ENCODE peak calls at places on chromosome 1, in seven cellular contexts. One of them, this sample, is unnamed.

GRCh38 chr1:151837841-151838490 is 1.7 kb downstream of the C2CD4D start:
- DNase-seq in activated effector memory CD4-positive, alpha-beta T cell treated with Interleukin-2 at 50 U/mL for 16 hours: no peak
- DNase-seq in neuronal stem cell: no peak
- DNase-seq in lung: no peak
- DNase-seq in gastrocnemius medialis: no peak
- DNase-seq in left ventricle myocardium superior: peak; percentile 54
- DNase-seq in left lung: peak; percentile 72
- DNase-seq in this sample: peak; percentile 41

GRCh38 chr1:59557549-59557885 is 257.2 kb upstream of the HOOK1 start:
- DNase-seq in left lung: no peak
- DNase-seq in neuronal stem cell: no peak
- DNase-seq in gastrocnemius medialis: no peak
- DNase-seq in activated effector memory CD4-positive, alpha-beta T cell treated with Interleukin-2 at 50 U/mL for 16 hours: no peak
- DNase-seq in lung: no peak
- DNase-seq in left ventricle myocardium superior: no peak
- DNase-seq in this sample: no peak

GRCh38 chr1:78743626-78744025 is 94.0 kb downstream of the IFI44 start:
- DNase-seq in neuronal stem cell: no peak
- DNase-seq in left ventricle myocardium superior: no peak
- DNase-seq in left lung: no peak
- DNase-seq in gastrocnemius medialis: no peak
- DNase-seq in lung: no peak
- DNase-seq in activated effector memory CD4-positive, alpha-beta T cell treated with Interleukin-2 at 50 U/mL for 16 hours: no peak
- DNase-seq in this sample: no peak

GRCh38 chr1:92473781-92474495 is 12.8 kb downstream of the GFI1 start:
- DNase-seq in left ventricle myocardium superior: no peak
- DNase-seq in neuronal stem cell: no peak
- DNase-seq in lung: no peak
- DNase-seq in left lung: no peak
- DNase-seq in gastrocnemius medialis: no peak
- DNase-seq in activated effector memory CD4-positive, alpha-beta T cell treated with Interleukin-2 at 50 U/mL for 16 hours: no peak
- DNase-seq in this sample: no peak

GRCh38 chr1:42777860-42778259 is 6.9 kb upstream of the TMEM269 start:
- DNase-seq in neuronal stem cell: peak; percentile 26
- DNase-seq in activated effector memory CD4-positive, alpha-beta T cell treated with Interleukin-2 at 50 U/mL for 16 hours: no peak
- DNase-seq in left lung: no peak
- DNase-seq in gastrocnemius medialis: no peak
- DNase-seq in lung: no peak
- DNase-seq in left ventricle myocardium superior: no peak
- DNase-seq in this sample: no peak

GRCh38 chr1:70038025-70038424 is 167.4 kb downstream of the LRRC40 start:
- DNase-seq in neuronal stem cell: no peak
- DNase-seq in left ventricle myocardium superior: no peak
- DNase-seq in lung: no peak
- DNase-seq in left lung: no peak
- DNase-seq in gastrocnemius medialis: no peak
- DNase-seq in activated effector memory CD4-positive, alpha-beta T cell treated with Interleukin-2 at 50 U/mL for 16 hours: no peak
- DNase-seq in this sample: no peak

GRCh38 chr1:32333251-32333963 is 2.6 kb downstream of the MARCKSL1 start:
- DNase-seq in activated effector memory CD4-positive, alpha-beta T cell treated with Interleukin-2 at 50 U/mL for 16 hours: no peak
- DNase-seq in lung: no peak
- DNase-seq in left ventricle myocardium superior: no peak
- DNase-seq in left lung: no peak
- DNase-seq in neuronal stem cell: no peak
- DNase-seq in gastrocnemius medialis: no peak
- DNase-seq in this sample: no peak

GRCh38 chr1:156510709-156511108 is 10.1 kb upstream of the MEF2D start:
- DNase-seq in gastrocnemius medialis: peak; percentile 100
- DNase-seq in lung: peak; percentile 88
- DNase-seq in left ventricle myocardium superior: peak; percentile 87
- DNase-seq in activated effector memory CD4-positive, alpha-beta T cell treated with Interleukin-2 at 50 U/mL for 16 hours: no peak
- DNase-seq in left lung: no peak
- DNase-seq in neuronal stem cell: no peak
- DNase-seq in this sample: peak; percentile 98

GRCh38 chr1:1540015-1540816 is at the start of gene TMEM240:
- DNase-seq in left lung: no peak
- DNase-seq in activated effector memory CD4-positive, alpha-beta T cell treated with Interleukin-2 at 50 U/mL for 16 hours: peak; percentile 26
- DNase-seq in gastrocnemius medialis: peak; percentile 48
- DNase-seq in lung: peak; percentile 58
- DNase-seq in neuronal stem cell: peak; percentile 71
- DNase-seq in left ventricle myocardium superior: peak; percentile 89
- DNase-seq in this sample: peak; percentile 83

GRCh38 chr1:1344672-1345361 is 4.4 kb downstream of the DVL1 start:
- DNase-seq in left lung: peak; percentile 87
- DNase-seq in gastrocnemius medialis: peak; percentile 92
- DNase-seq in neuronal stem cell: no peak
- DNase-seq in left ventricle myocardium superior: no peak
- DNase-seq in activated effector memory CD4-positive, alpha-beta T cell treated with Interleukin-2 at 50 U/mL for 16 hours: no peak
- DNase-seq in lung: no peak
- DNase-seq in this sample: peak; percentile 86

GRCh38 chr1:54227836-54228435 is 28.0 kb downstream of the MRPL37 start:
- DNase-seq in left ventricle myocardium superior: no peak
- DNase-seq in activated effector memory CD4-positive, alpha-beta T cell treated with Interleukin-2 at 50 U/mL for 16 hours: no peak
- DNase-seq in lung: no peak
- DNase-seq in neuronal stem cell: no peak
- DNase-seq in gastrocnemius medialis: no peak
- DNase-seq in left lung: no peak
- DNase-seq in this sample: no peak

GRCh38 chr1:199724049-199724448 is 303.5 kb upstream of the NR5A2 start:
- DNase-seq in neuronal stem cell: no peak
- DNase-seq in gastrocnemius medialis: no peak
- DNase-seq in activated effector memory CD4-positive, alpha-beta T cell treated with Interleukin-2 at 50 U/mL for 16 hours: no peak
- DNase-seq in lung: no peak
- DNase-seq in left ventricle myocardium superior: no peak
- DNase-seq in left lung: no peak
- DNase-seq in this sample: no peak

GRCh38 chr1:188583133-188583532 is 1754.4 kb downstream of the PLA2G4A start:
- DNase-seq in lung: no peak
- DNase-seq in gastrocnemius medialis: no peak
- DNase-seq in activated effector memory CD4-positive, alpha-beta T cell treated with Interleukin-2 at 50 U/mL for 16 hours: no peak
- DNase-seq in left lung: no peak
- DNase-seq in left ventricle myocardium superior: no peak
- DNase-seq in neuronal stem cell: no peak
- DNase-seq in this sample: no peak

GRCh38 chr1:96581786-96582185 is 139.8 kb upstream of the PTBP2 start:
- DNase-seq in left lung: no peak
- DNase-seq in gastrocnemius medialis: no peak
- DNase-seq in lung: no peak
- DNase-seq in neuronal stem cell: no peak
- DNase-seq in activated effector memory CD4-positive, alpha-beta T cell treated with Interleukin-2 at 50 U/mL for 16 hours: no peak
- DNase-seq in left ventricle myocardium superior: no peak
- DNase-seq in this sample: no peak

GRCh38 chr1:165143437-165144065 is 213.0 kb downstream of the LMX1A start:
- DNase-seq in activated effector memory CD4-positive, alpha-beta T cell treated with Interleukin-2 at 50 U/mL for 16 hours: no peak
- DNase-seq in lung: no peak
- DNase-seq in gastrocnemius medialis: peak; percentile 14
- DNase-seq in neuronal stem cell: no peak
- DNase-seq in left lung: no peak
- DNase-seq in left ventricle myocardium superior: no peak
- DNase-seq in this sample: peak; percentile 25

GRCh38 chr1:172279951-172280350 is 140.5 kb upstream of the C1orf105 start:
- DNase-seq in activated effector memory CD4-positive, alpha-beta T cell treated with Interleukin-2 at 50 U/mL for 16 hours: no peak
- DNase-seq in lung: no peak
- DNase-seq in gastrocnemius medialis: no peak
- DNase-seq in left lung: no peak
- DNase-seq in neuronal stem cell: no peak
- DNase-seq in left ventricle myocardium superior: no peak
- DNase-seq in this sample: no peak

GRCh38 chr1:22117851-22118250 is 25.0 kb downstream of the WNT4 start:
- DNase-seq in gastrocnemius medialis: peak; percentile 6
- DNase-seq in activated effector memory CD4-positive, alpha-beta T cell treated with Interleukin-2 at 50 U/mL for 16 hours: no peak
- DNase-seq in left lung: no peak
- DNase-seq in left ventricle myocardium superior: no peak
- DNase-seq in lung: no peak
- DNase-seq in neuronal stem cell: no peak
- DNase-seq in this sample: no peak

This sample was measured in psoas muscle.